ENCODE peak calls at places on chromosomes 2 and 18, in four cellular contexts. T, P, L and S are unnamed samples.
A peak's percentile ranks its signal among the peaks of the same experiment; 100 is the strongest.

GRCh38 chr2:159209341-159210306 is 76.9 kb downstream of the WDSUB1 start:
- DNase-seq in T (peak; percentile 32), P (no peak), L (no peak), S (no peak)

GRCh38 chr2:157192445-157193423 is 64.8 kb upstream of the GALNT5 start:
- DNase-seq in T (no peak), P (no peak), L (no peak), S (no peak)

GRCh38 chr18:77111449-77112160 is 21.0 kb downstream of the MBP start:
- DNase-seq in T (peak; percentile 50), P (no peak), L (no peak), S (no peak)

GRCh38 chr18:23092121-23092520 is 43.2 kb upstream of the CABLES1 start:
- DNase-seq in T (no peak), P (no peak), L (no peak), S (no peak)

GRCh38 chr2:185785851-185786473 is 47.4 kb downstream of the FSIP2 start:
- DNase-seq in T (no peak), P (no peak), L (no peak), S (no peak)

GRCh38 chr2:19774788-19775156 is 127.0 kb downstream of the TTC32 start:
- DNase-seq in T (peak; percentile 73), P (no peak), L (peak; percentile 26), S (no peak)

GRCh38 chr2:187986392-187987105 is 305.1 kb upstream of the GULP1 start:
- DNase-seq in T (no peak), P (no peak), L (peak; percentile 6), S (no peak)

GRCh38 chr18:10401489-10401888 is 52.9 kb upstream of the APCDD1 start:
- DNase-seq in T (no peak), P (no peak), L (no peak), S (no peak)

GRCh38 chr2:236731767-236732580 is 162.3 kb downstream of the ACKR3 start:
- DNase-seq in T (no peak), P (no peak), L (peak; percentile 67), S (no peak)

GRCh38 chr2:36441816-36442215 is 86.2 kb downstream of the CRIM1 start:
- DNase-seq in T (no peak), P (no peak), L (peak; percentile 94), S (no peak)

GRCh38 chr2:181117176-181117925 is 136.9 kb downstream of the UBE2E3 start:
- DNase-seq in T (no peak), P (no peak), L (no peak), S (no peak)

GRCh38 chr2:66494708-66495107 is 59.8 kb downstream of the MEIS1 start:
- DNase-seq in T (no peak), P (no peak), L (peak; percentile 94), S (no peak)

GRCh38 chr2:169775765-169776482 is 22.7 kb upstream of the SSB start:
- DNase-seq in T (no peak), P (no peak), L (peak; percentile 33), S (no peak)

GRCh38 chr2:30232027-30232800 is 880 bp downstream of the LBH start:
- DNase-seq in T (peak; percentile 89), P (peak; percentile 24), L (peak; percentile 31), S (peak; percentile 77)

GRCh38 chr2:113886479-113887383 is 3.2 kb upstream of the ACTR3 start:
- DNase-seq in T (no peak), P (peak; percentile 89), L (peak; percentile 85), S (no peak)

GRCh38 chr18:77316641-77317040 is 67.0 kb downstream of the GALR1 start:
- DNase-seq in T (no peak), P (no peak), L (no peak), S (no peak)

GRCh38 chr18:11570770-11571169 is 38.6 kb upstream of the SLC35G4 start:
- DNase-seq in T (peak; percentile 14), P (peak; percentile 40), L (peak; percentile 29), S (no peak)

GRCh38 chr2:224293976-224294375 is 107.9 kb downstream of the FAM124B start:
- DNase-seq in T (no peak), P (no peak), L (no peak), S (no peak)

GRCh38 chr2:175690113-175690716 is 311.9 kb downstream of the LNPK start:
- DNase-seq in T (peak; percentile 70), P (peak; percentile 52), L (peak; percentile 83), S (peak; percentile 35)

DNA sequence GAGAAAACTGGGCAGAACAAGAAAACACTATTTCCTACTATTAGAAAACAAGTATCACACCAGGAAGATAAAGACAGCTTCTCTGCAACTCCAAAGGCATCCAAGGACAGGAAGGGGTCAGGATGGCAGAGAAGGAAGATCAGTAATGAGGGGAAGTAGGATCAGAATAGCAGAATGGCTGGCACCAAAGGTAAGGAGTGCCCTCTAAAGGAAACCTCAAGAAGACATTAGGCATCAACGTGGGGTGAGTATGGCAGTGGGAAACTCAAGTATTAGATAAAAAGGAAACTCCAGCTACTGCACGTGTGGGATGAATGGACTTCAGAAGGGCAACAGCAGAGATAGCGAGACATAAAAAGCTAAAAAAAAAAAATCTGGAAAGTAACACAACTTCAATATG is 25.9 kb downstream of the HDLBP start:
- DNase-seq in T (no peak), P (no peak), L (no peak), S (no peak)
- TF ChIP-seq CTCF in T (peak; percentile 32), P (peak; percentile 27), L (no peak), S (no peak)

DNA sequence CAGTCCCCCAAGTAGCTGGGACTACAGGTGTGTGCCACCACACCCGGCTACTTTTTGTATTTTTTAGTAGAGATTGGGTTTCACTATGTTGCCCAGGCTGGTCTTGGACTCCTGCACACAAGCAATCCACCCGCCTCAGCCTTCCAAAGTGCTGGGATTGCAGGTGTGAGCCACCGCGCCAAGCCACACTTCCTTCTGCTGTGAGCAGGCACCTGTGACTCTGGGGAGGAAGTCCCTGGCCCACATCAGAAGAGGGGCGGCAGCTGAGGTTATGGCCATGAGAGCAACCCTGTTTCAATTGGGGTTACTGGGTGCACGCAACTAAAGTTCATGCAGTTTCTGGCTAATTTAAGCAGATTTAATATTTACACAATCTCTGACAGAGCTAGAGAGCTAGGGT is 91.0 kb downstream of the PLB1 start:
- DNase-seq in T (no peak), P (peak; percentile 45), L (no peak), S (no peak)
- H3K4me1 ChIP-seq in T (no peaks in the 10 kb centered on the region), P (peaks cover 6% of the 10 kb centered on the region), L (peaks cover 23% of the 10 kb centered on the region), S (no peaks in the 10 kb centered on the region)

GRCh38 chr2:43076676-43077075 is 149.7 kb downstream of the ZFP36L2 start:
- DNase-seq in T (peak; percentile 13), P (no peak), L (no peak), S (no peak)

GRCh38 chr2:43078781-43079755 is 147.3 kb downstream of the ZFP36L2 start:
- DNase-seq in T (no peak), P (no peak), L (peak; percentile 51), S (no peak)

GRCh38 chr2:43075906-43076585 is 150.4 kb downstream of the ZFP36L2 start:
- DNase-seq in T (peak; percentile 39), P (no peak), L (peak; percentile 82), S (no peak)

GRCh38 chr2:43078301-43078700 is 148.1 kb downstream of the ZFP36L2 start:
- DNase-seq in T (no peak), P (no peak), L (no peak), S (no peak)

GRCh38 chr2:43077876-43078275 is 148.5 kb downstream of the ZFP36L2 start:
- DNase-seq in T (no peak), P (no peak), L (no peak), S (no peak)
- H3K27ac ChIP-seq in T (no peak overlapping the region), P (no peak overlapping the region), L (no peak overlapping the region), S (no peak overlapping the region)

GRCh38 chr2:43307046-43307445 is 80.6 kb upstream of the ZFP36L2 start:
- DNase-seq in T (no peak), P (no peak), L (no peak), S (no peak)
- TF ChIP-seq CTCF in T (no peak), P (no peak), L (no peak), S (no peak)

GRCh38 chr2:65416321-65416720 is 16.1 kb downstream of the SPRED2 start:
- DNase-seq in T (no peak), P (no peak), L (no peak), S (no peak)

GRCh38 chr2:65413610-65414009 is 18.8 kb downstream of the SPRED2 start:
- DNase-seq in T (no peak), P (no peak), L (peak; percentile 66), S (no peak)

GRCh38 chr2:65413106-65413505 is 19.3 kb downstream of the SPRED2 start:
- DNase-seq in T (no peak), P (no peak), L (no peak), S (no peak)

GRCh38 chr2:65416945-65417344 is 15.5 kb downstream of the SPRED2 start:
- DNase-seq in T (no peak), P (peak; percentile 73), L (no peak), S (peak; percentile 82)

GRCh38 chr2:65415091-65415490 is 17.3 kb downstream of the SPRED2 start:
- DNase-seq in T (no peak), P (no peak), L (no peak), S (no peak)
- H3K4me1 ChIP-seq in T (peaks cover 29% of the 10 kb centered on the region), P (peaks cover 96% of the 10 kb centered on the region), L (peaks cover under 1% of the 10 kb centered on the region), S (peaks cover 35% of the 10 kb centered on the region)